ENCODE peak calls at places on chromosome 9, in four cellular contexts. G, L, M and N are unnamed samples.

GRCh38 chr9:132030626-132031325 is 48.9 kb downstream of the MED27 start:
- DNase-seq in G (no peak), L (no peak), M (no peak), N (no peak)

GRCh38 chr9:127158995-127159801 is 36.8 kb upstream of the ANGPTL2 start:
- DNase-seq in G (peak), L (no peak), M (no peak), N (peak)

GRCh38 chr9:2173861-2174260 is 158.7 kb downstream of the SMARCA2 start:
- DNase-seq in L (no peak), G (no peak), M (no peak), N (no peak)

GRCh38 chr9:69200071-69200470 is 26.0 kb downstream of the TJP2 start:
- DNase-seq in L (no peak), M (peak), G (no peak), N (peak)

GRCh38 chr9:2810424-2811075 is 33.3 kb downstream of the PUM3 start:
- DNase-seq in G (no peak), L (no peak), M (no peak), N (no peak)

GRCh38 chr9:132114102-132114707 is 34.5 kb upstream of the MED27 start:
- DNase-seq in L (no peak), G (no peak), M (peak), N (peak)

GRCh38 chr9:6239048-6239461 is 23.4 kb downstream of the IL33 start:
- DNase-seq in M (no peak), G (no peak), L (no peak), N (no peak)

GRCh38 chr9:33265211-33265885 is 499 bp downstream of the CHMP5 start:
- DNase-seq in L (no peak), G (no peak), M (no peak), N (no peak)

GRCh38 chr9:134962065-134962997 is 44.6 kb upstream of the FCN1 start:
- DNase-seq in M (no peak), G (no peak), L (no peak), N (no peak)

GRCh38 chr9:37390759-37391158 is 31.7 kb upstream of the GRHPR start:
- DNase-seq in M (peak), L (peak), G (no peak), N (peak)

GRCh38 chr9:98481676-98482075 is 226.2 kb upstream of the TBC1D2 start:
- DNase-seq in M (no peak), G (no peak), L (no peak), N (no peak)

GRCh38 chr9:133125706-133126696 is 5.0 kb upstream of the RALGDS start:
- DNase-seq in M (no peak), L (no peak), G (peak), N (no peak)

DNA sequence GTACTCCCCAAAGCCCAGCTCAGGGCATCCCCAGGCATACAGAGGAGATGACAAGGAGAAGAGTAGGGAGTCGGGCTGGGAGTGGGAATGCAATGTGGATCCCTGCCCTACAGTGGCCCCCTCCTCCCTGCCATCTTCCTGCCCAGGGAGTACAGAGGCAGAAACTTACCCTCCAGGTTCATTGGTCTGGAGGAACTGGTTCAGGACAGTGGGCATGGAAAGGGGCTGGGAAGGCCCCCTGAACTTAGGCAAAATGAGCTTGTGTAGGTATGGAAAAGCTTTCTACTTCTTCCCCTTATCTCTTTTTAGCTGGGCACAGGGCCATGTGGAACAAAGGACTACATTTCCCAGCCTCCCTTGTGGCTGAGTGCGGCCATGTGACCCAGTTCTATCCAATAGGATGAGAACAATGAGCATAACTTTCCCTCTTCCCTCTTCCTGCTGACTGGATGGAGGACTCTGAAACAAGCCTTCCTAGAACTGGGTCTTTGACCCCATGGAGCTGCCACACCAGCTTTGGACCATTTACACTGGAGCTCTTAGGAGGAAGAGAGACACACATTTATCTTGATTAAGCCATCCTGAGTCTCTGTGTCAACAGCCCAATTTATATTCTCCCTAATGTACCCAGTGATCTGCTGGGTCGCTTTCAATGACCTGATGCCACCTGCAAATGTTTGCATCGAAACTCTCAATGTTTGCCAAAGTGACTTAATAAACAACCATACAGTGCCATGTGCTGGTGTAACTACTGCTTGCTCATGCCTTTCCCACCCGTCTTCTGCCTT is 25.0 kb upstream of the HMCN2 start:
- DNase-seq in L (peak), G (peak), M (peak), N (peak)
- TF ChIP-seq USF1 in L (peak), G (peak), M (peak), N (peak)

DNA sequence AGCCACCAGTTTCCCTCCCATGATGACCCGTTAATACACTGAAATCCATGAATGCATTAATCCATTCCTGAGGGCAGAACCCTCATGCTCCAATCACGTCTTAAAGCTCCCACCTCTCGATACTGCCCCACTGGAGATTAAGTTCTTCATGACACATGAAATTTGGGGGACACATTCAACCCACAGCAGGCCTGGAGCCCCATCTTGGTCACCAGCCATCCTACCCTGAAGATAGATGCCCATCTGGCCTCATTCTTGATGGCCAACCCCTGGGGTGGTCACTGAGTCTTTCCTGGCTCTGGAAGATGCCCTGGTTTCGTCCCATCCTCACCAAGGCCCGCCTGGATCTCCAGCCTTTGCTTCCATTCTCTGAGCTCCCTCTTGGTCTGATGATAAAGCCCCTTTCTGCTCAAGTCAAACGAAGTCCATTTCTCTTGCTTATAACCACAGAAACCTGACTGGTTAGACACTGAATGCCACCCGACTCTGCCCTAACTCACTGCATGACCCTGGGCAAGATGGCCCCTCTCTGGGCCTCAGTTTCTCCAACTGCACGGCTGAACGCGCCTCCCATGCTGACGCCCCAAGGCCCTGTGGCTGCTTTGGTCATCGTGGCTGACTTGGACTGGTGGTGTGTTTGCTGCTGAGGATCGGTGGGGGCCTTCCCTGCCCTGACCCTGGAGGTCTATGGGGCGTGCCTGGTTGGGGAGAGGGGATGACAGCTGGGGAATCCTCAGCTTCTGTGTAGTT is 138.4 kb upstream of the IER5L start:
- DNase-seq in L (no peak), G (no peak), M (no peak), N (no peak)
- TF ChIP-seq USF1 in L (no peak), G (no peak), M (no peak), N (no peak)

GRCh38 chr9:78213696-78214095 is 22.2 kb upstream of the CEP78 start:
- DNase-seq in M (no peak), G (peak), L (no peak), N (no peak)
- TF ChIP-seq USF1 in M (no peak), G (no peak), L (no peak), N (no peak)

GRCh38 chr9:93674580-93675335 is 98.4 kb downstream of the PHF2 start:
- DNase-seq in G (peak), M (no peak), L (no peak), N (peak)

GRCh38 chr9:93672622-93673270 is 96.4 kb downstream of the PHF2 start:
- DNase-seq in G (peak), M (no peak), L (no peak), N (peak)

GRCh38 chr9:93675336-93676150 is 99.2 kb downstream of the PHF2 start:
- DNase-seq in G (peak), M (no peak), L (no peak), N (peak)

GRCh38 chr9:93673844-93674334 is 97.5 kb downstream of the PHF2 start:
- DNase-seq in G (peak), L (no peak), M (no peak), N (peak)

DNA sequence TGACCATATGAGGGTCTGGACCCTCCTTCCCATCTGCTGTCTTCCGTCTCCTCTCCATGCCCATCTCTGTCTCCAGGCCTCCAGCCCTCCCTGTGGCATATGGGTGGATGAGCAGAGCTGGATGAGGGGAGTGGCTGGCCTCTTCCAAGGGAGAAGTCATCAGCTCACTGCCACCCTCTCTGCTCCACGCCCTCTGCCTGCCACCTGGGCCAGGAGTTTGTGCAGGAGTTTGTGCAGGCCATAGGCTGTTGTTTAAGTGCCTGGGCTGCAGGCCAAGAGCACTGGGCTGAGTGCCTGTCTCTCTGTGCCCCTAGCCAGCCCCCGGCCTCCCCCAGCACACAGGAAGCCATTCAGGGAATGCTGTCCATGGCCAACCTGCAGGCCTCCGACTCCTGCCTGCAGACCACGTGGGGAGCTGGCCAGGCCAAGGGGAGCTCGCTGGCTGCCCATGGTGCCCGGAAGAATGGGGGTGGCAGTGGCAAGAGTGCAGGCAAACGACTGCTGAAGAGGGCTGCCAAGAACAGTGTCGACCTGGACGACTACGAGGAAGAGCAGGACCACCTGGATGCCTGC is 97.0 kb downstream of the PHF2 start:
- DNase-seq in G (peak), L (no peak), M (no peak), N (peak)
- TF ChIP-seq USF1 in G (no peak), L (no peak), M (no peak), N (no peak)

DNA sequence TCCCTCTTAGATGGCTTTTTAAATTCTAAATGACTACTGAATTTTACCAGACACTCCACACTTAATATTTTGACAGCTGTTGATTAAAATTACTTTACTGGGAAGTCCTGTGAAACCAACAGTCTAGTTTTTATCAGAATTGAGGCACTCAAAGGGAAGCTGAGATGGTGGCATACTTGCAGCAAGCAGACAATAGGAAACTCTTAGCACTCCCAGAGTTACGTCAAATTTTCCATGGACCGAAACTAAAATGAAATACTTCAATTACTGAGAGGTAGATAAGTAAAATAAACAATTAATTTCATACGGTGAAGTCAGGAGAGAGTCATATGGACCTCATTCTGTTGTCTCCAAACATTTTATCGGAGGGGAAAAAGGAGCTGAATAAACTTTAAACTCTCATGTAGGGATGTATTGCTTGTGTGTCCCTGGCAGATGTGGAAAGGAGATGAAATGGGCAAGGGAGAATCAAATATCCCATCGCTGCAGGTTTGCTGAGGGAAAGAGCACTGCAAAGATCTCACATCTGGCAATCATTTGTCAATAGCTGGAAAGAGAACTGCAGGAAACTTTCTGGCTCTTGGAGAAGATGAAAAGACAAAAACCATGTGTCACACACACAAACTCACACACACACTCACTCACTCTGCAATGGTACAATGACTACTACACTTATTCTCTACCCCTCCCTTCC is 189.4 kb downstream of the BNC2 start:
- DNase-seq in L (no peak), G (peak), M (no peak), N (no peak)
- TF ChIP-seq USF1 in L (no peak), G (no peak), M (no peak), N (no peak)

DNA sequence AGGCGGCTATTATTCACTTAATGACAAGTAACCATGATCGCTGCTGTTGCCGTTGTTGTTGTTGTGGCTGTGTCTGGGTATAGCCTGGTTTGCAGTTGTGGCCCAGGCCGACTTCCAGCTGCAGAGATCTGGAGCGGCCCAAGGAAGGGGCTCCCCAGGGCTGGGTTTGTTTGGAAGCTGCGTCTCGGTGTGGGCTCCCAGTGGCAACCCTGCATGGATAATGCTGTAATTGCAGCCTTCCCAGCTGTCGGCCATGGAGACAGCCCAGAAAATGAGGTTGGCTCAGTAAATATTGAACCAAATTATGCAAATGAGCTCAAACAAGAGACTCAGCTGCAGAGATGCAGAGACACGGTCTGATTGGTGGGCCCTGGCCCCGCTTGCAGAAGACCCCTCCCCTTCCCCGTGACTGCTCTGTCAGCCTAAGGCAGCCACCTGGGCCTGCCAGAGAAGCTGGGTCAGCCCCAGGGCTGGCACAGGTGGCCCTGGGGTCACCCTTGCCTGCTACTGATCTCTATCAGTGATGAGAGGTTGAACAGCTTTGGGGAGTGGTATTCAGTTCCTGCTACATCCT is 75.9 kb downstream of the RAD23B start:
- DNase-seq in L (no peak), M (no peak), G (no peak), N (no peak)
- TF ChIP-seq USF1 in L (no peak), M (no peak), G (no peak), N (no peak)

DNA sequence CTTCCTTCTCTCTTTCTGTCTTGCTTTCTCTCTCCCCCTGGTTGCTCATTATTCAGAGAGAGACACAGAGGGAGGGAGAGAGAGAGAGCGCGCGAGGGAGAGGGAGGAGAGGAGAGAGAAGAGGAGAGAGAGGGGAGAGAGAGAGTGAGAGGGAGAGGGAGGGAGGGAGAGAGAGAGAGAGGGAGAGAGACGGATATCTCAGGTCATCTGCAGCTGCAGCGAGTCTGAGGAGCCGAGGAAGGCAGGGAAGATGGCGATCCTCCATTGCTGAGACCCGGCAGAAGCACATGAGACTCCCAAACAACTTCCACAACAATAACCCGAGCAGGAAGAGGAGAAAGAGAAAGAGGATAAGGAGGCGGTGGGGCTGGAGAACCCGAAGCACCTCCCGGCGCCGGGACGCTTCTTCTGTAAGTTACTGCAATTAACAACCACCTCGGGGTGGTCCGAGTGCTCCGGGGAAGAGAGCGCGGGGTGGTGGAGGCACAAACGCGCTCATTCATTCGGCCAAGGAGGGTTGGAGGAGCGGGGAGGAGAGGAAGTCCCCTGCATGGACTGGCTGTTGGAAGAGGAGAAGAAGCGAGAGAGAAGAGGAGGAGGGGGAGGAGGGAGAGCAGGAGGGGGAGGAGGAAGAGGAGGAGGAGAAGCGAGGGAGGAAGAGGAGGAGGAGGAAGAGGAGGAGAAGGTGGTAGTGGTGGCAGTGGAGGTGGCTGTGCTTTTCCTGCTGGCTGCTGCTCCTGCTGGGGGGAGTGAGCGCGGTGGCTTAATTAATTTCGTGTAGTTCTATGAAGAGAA is at the start of gene ZNF462:
- DNase-seq in G (peak), M (no peak), L (no peak), N (peak)
- TF ChIP-seq USF1 in G (no peak), M (no peak), L (no peak), N (no peak)

GRCh38 chr9:995192-995591 is 18.7 kb downstream of the DMRT3 start:
- DNase-seq in M (no peak), G (no peak), L (no peak), N (no peak)
- TF ChIP-seq USF1 in M (no peak), G (no peak), L (no peak), N (no peak)